ENCODE peak calls at places on chromosomes 13 and 19, in ten cellular contexts. Z, A, F, U, Q, R, C, E, D and W are unnamed samples.

GRCh38 chr19:33444993-33445751 is 71.7 kb downstream of the CEBPG start:
- DNase-seq in Z (no peak), E (no peak), A (no peak), F (no peak), R (no peak), Q (no peak), D (no peak), C (no peak), U (no peak), W (peak)

GRCh38 chr13:110415669-110416068 is 108.6 kb downstream of the COL4A2 start:
- DNase-seq in U (peak), C (no peak), Z (no peak), Q (no peak), R (no peak), A (no peak), D (no peak), F (peak), E (no peak), W (no peak)

GRCh38 chr19:39261704-39262103 is 6.5 kb upstream of the IFNL2 start:
- DNase-seq in Z (no peak), D (no peak), F (no peak), A (no peak), R (no peak), Q (no peak), C (no peak), U (no peak), E (no peak), W (no peak)

GRCh38 chr19:37948362-37948761 is 41.4 kb downstream of the SIPA1L3 start:
- DNase-seq in D (no peak), U (no peak), F (no peak), Z (no peak), R (no peak), A (no peak), E (no peak), C (no peak), Q (no peak), W (no peak)

GRCh38 chr13:51041126-51041525 is 69.9 kb downstream of the C13orf42 start:
- DNase-seq in F (no peak), C (no peak), A (no peak), U (no peak), Q (no peak), E (no peak), Z (no peak), R (no peak), D (no peak), W (no peak)

GRCh38 chr13:71730267-71730666 is 136.7 kb downstream of the DACH1 start:
- DNase-seq in D (no peak), U (no peak), Z (no peak), R (no peak), A (no peak), E (no peak), C (no peak), Q (no peak), F (no peak), W (no peak)

GRCh38 chr13:45299194-45299593 is 41.8 kb downstream of the TPT1 start:
- DNase-seq in R (no peak), F (no peak), E (no peak), U (peak), D (peak), Z (no peak), C (no peak), A (no peak), Q (no peak), W (no peak)

GRCh38 chr19:5903054-5903501 is 512 bp downstream of the NDUFA11 start:
- DNase-seq in Z (no peak), U (peak), E (no peak), Q (no peak), D (peak), R (peak), A (no peak), F (no peak), C (no peak), W (no peak)

GRCh38 chr19:50252111-50252886 is 48.9 kb downstream of the MYH14 start:
- DNase-seq in F (peak), C (no peak), E (no peak), A (peak), Q (no peak), U (no peak), R (peak), D (peak), Z (no peak), W (no peak)

GRCh38 chr13:44142540-44142867 is 231.1 kb upstream of the SERP2 start:
- DNase-seq in F (no peak), D (no peak), C (no peak), R (no peak), A (no peak), Z (no peak), U (no peak), E (no peak), Q (no peak), W (no peak)

GRCh38 chr13:30058429-30058828 is 208.0 kb upstream of the UBL3 start:
- DNase-seq in D (no peak), Q (no peak), R (no peak), U (no peak), E (no peak), C (no peak), F (no peak), A (no peak), Z (no peak), W (no peak)

GRCh38 chr13:61664821-61665705 is 249.4 kb upstream of the PCDH20 start:
- DNase-seq in Z (no peak), C (peak), U (peak), D (no peak), F (peak), Q (no peak), A (no peak), R (no peak), E (no peak), W (no peak)

GRCh38 chr19:53868091-53868891 is 608 bp downstream of the MYADM start:
- DNase-seq in R (peak), F (peak), D (peak), A (peak), U (peak), C (no peak), Z (peak), Q (no peak), E (peak), W (peak)

GRCh38 chr13:53126803-53127202 is 98.2 kb downstream of the OLFM4 start:
- DNase-seq in Q (no peak), R (no peak), F (no peak), Z (peak), C (no peak), U (no peak), E (no peak), D (peak), A (no peak), W (peak)